ENCODE peak calls at places on chromosome 20, in nine cellular contexts. X is adrenal gland; J is NCI-H1092 treated with DMSO at 0.1 percent for 48 hours; R is activated naive CD4-positive, alpha-beta T cell treated with anti-CD3 and anti-CD28 coated beads for 36 hours; Q is AG08395; K is non-pigmented ciliary epithelial cell; E is choroid plexus epithelial cell; S is aorta; U is stimulated activated naive CD8-positive, alpha-beta T cell treated with anti-CD3 and anti-CD28 coated beads, Interleukin-15, amount 100 ng/mL, for 72 hours. Y is an unnamed sample.

GRCh38 chr20:21166801-21167200 is 40.9 kb downstream of the KIZ start:
- DNase-seq in X (no peak), J (no peak), R (no peak), Q (no peak), K (no peak), E (no peak), S (no peak), U (peak; percentile 18), Y (no peak)

GRCh38 chr20:44068780-44069191 is 118.2 kb downstream of the JPH2 start:
- DNase-seq in X (peak; percentile 40), J (no peak), R (no peak), Q (no peak), K (no peak), E (no peak), S (no peak), U (peak; percentile 58), Y (peak; percentile 79)

GRCh38 chr20:9572690-9573089 is 58.3 kb downstream of the LAMP5 start:
- DNase-seq in X (no peak), J (no peak), R (no peak), Q (no peak), K (no peak), E (no peak), S (no peak), U (no peak), Y (no peak)

GRCh38 chr20:50471231-50471630 is 39.0 kb upstream of the PTPN1 start:
- DNase-seq in X (no peak), J (no peak), R (no peak), Q (no peak), K (no peak), E (no peak), S (no peak), U (no peak), Y (no peak)

GRCh38 chr20:21074605-21075336 is 31.4 kb downstream of the LINC00237 start:
- DNase-seq in X (no peak), J (no peak), R (no peak), Q (no peak), K (no peak), E (no peak), S (no peak), U (no peak), Y (no peak)

GRCh38 chr20:5056801-5057599 is 55.7 kb upstream of the SLC23A2 start:
- DNase-seq in X (peak; percentile 71), J (no peak), R (peak; percentile 84), Q (peak; percentile 53), K (no peak), E (peak; percentile 43), S (no peak), U (peak; percentile 71), Y (no peak)

GRCh38 chr20:23061713-23062561 is 12.5 kb upstream of the THBD start:
- DNase-seq in X (peak; percentile 79), J (peak; percentile 55), R (no peak), Q (peak; percentile 86), K (peak; percentile 44), E (peak; percentile 83), S (peak; percentile 81), U (no peak), Y (no peak)

GRCh38 chr20:939606-940005 is 23.5 kb upstream of the ANGPT4 start:
- DNase-seq in X (no peak), J (no peak), R (no peak), Q (no peak), K (no peak), E (no peak), S (no peak), U (no peak), Y (no peak)

GRCh38 chr20:47466704-47467459 is 34.8 kb upstream of the NCOA3 start:
- DNase-seq in X (no peak), J (no peak), R (no peak), Q (no peak), K (no peak), E (no peak), S (no peak), U (no peak), Y (no peak)

GRCh38 chr20:33602826-33603590 is 59.1 kb upstream of the C20orf144 start:
- DNase-seq in X (no peak), J (no peak), R (no peak), Q (no peak), K (no peak), E (peak; percentile 36), S (no peak), U (no peak), Y (no peak)

GRCh38 chr20:41387433-41387832 is 20.8 kb upstream of the EMILIN3 start:
- DNase-seq in X (no peak), J (no peak), R (no peak), Q (no peak), K (no peak), E (peak; percentile 50), S (peak; percentile 41), U (no peak), Y (no peak)

GRCh38 chr20:36472656-36473071 is 68.7 kb upstream of the MYL9 start:
- DNase-seq in X (peak; percentile 76), J (no peak), R (peak; percentile 51), Q (peak; percentile 62), K (no peak), E (no peak), S (peak; percentile 81), U (peak; percentile 31), Y (peak; percentile 82)

GRCh38 chr20:40688129-40689099 is 622 bp downstream of the MAFB start:
- DNase-seq in X (peak; percentile 68), J (no peak), R (no peak), Q (no peak), K (no peak), E (peak; percentile 54), S (peak; percentile 82), U (no peak), Y (peak; percentile 85)